ENCODE peak calls at places on chromosome 11, in five cellular contexts. D is aorta, N is heart right ventricle, Z is sigmoid colon, E is GM23248. R is an unnamed sample.

GRCh38 chr11:121391914-121392313 is 60.2 kb upstream of the SORL1 start:
- DNase-seq in D (no peak), Z (no peak), N (no peak), E (no peak), R (no peak)

GRCh38 chr11:1226226-1226961 is 3.5 kb downstream of the MUC5B start:
- DNase-seq in Z (peak; percentile 64), N (no peak), E (no peak), D (peak; percentile 72), R (no peak)

GRCh38 chr11:38476808-38477565 is 1879.0 kb upstream of the RAG2 start:
- DNase-seq in E (no peak), D (no peak), Z (no peak), N (no peak), R (peak; percentile 37)

GRCh38 chr11:8168485-8169257 is at the start of gene RIC3:
- DNase-seq in Z (peak; percentile 69), N (peak; percentile 16), D (peak; percentile 81), E (no peak), R (no peak)

GRCh38 chr11:44828296-44828695 is 101.5 kb downstream of the TSPAN18 start:
- DNase-seq in E (no peak), D (no peak), Z (no peak), N (no peak), R (no peak)

GRCh38 chr11:5994791-5995190 is 8.0 kb upstream of the OR52L1 start:
- DNase-seq in D (peak; percentile 69), E (no peak), N (no peak), Z (no peak), R (no peak)

GRCh38 chr11:58927393-58928081 is 11.8 kb upstream of the GLYATL1 start:
- DNase-seq in N (no peak), D (no peak), E (peak; percentile 19), Z (no peak), R (peak; percentile 31)

GRCh38 chr11:19977941-19978340 is 182.3 kb downstream of the DBX1 start:
- DNase-seq in Z (peak; percentile 10), D (no peak), E (no peak), N (no peak), R (no peak)

GRCh38 chr11:975824-976223 is 50.2 kb downstream of the AP2A2 start:
- DNase-seq in D (no peak), N (no peak), Z (no peak), E (peak; percentile 63), R (peak; percentile 28)

GRCh38 chr11:44398266-44399045 is 88.5 kb upstream of the ALX4 start:
- DNase-seq in N (no peak), D (no peak), E (no peak), Z (no peak), R (no peak)

GRCh38 chr11:75503531-75504099 is 22.1 kb downstream of the GDPD5 start:
- DNase-seq in D (no peak), Z (no peak), E (no peak), N (no peak), R (no peak)

GRCh38 chr11:355581-356458 is 13.5 kb upstream of the B4GALNT4 start:
- DNase-seq in N (peak; percentile 97), E (peak; percentile 96), Z (peak; percentile 99), D (peak; percentile 99), R (peak; percentile 98)

GRCh38 chr11:23569134-23569533 is 708.9 kb upstream of the CCDC179 start:
- DNase-seq in N (no peak), D (no peak), Z (no peak), E (no peak), R (peak; percentile 26)

GRCh38 chr11:119875841-119876600 is 147.0 kb upstream of the NECTIN1 start:
- DNase-seq in Z (no peak), N (no peak), D (no peak), E (peak; percentile 10), R (no peak)

GRCh38 chr11:34570584-34570983 is 50.3 kb upstream of the EHF start:
- DNase-seq in D (no peak), E (no peak), N (no peak), Z (no peak), R (no peak)

GRCh38 chr11:43581370-43582023 is 99.0 kb upstream of the HSD17B12 start:
- DNase-seq in Z (no peak), E (no peak), D (no peak), N (no peak), R (no peak)

GRCh38 chr11:94897330-94897768 is 76.0 kb downstream of the CWC15 start:
- DNase-seq in D (no peak), N (peak; percentile 59), E (peak; percentile 56), Z (peak; percentile 76), R (peak; percentile 38)

GRCh38 chr11:24132471-24132870 is 364.4 kb upstream of the LUZP2 start:
- DNase-seq in E (no peak), D (no peak), N (no peak), Z (no peak), R (no peak)

GRCh38 chr11:73325036-73325981 is 17.2 kb downstream of the ARHGEF17 start:
- DNase-seq in D (peak; percentile 93), E (peak; percentile 45), Z (peak; percentile 83), N (no peak), R (peak; percentile 78)

GRCh38 chr11:70016666-70017347 is 61.3 kb upstream of the ANO1 start:
- DNase-seq in E (peak; percentile 76), N (no peak), D (no peak), Z (no peak), R (no peak)

DNA sequence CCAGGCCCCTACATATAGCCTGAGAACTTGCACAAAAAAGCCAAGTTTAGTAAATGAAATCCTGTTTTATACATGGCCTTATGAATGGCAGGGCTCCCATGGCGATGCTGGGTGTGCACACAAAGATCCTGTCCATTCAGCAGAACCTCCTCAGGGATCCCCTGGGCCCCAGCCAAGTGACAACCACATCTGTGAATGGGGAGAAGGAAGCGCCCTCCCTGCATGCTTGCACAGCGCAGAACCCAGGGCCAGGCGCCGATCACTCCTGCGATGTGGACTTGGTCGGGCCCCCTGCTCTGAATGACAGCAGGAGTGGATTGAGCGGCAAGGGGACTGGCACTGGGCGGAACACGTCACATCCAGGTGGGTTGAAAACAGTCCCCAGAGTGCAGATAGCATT is 4.5 kb upstream of the CDC42EP2 start:
- DNase-seq in D (no peak), E (no peak), N (peak; percentile 48), Z (no peak), R (peak; percentile 32)
- H3K4me1 ChIP-seq in D (peaks cover 2% of the 10 kb centered on the region), E (peaks cover 13% of the 10 kb centered on the region), N (peaks cover 7% of the 10 kb centered on the region), Z (no peaks in the 10 kb centered on the region), R (peaks cover 40% of the 10 kb centered on the region)

GRCh38 chr11:103967985-103968384 is 68.5 kb upstream of the DDI1 start:
- DNase-seq in Z (no peak), N (no peak), D (no peak), E (no peak), R (no peak)
- H3K4me1 ChIP-seq in Z (no peaks in the 10 kb centered on the region), N (no peaks in the 10 kb centered on the region), D (no peaks in the 10 kb centered on the region), E (no peaks in the 10 kb centered on the region), R (no peaks in the 10 kb centered on the region)

DNA sequence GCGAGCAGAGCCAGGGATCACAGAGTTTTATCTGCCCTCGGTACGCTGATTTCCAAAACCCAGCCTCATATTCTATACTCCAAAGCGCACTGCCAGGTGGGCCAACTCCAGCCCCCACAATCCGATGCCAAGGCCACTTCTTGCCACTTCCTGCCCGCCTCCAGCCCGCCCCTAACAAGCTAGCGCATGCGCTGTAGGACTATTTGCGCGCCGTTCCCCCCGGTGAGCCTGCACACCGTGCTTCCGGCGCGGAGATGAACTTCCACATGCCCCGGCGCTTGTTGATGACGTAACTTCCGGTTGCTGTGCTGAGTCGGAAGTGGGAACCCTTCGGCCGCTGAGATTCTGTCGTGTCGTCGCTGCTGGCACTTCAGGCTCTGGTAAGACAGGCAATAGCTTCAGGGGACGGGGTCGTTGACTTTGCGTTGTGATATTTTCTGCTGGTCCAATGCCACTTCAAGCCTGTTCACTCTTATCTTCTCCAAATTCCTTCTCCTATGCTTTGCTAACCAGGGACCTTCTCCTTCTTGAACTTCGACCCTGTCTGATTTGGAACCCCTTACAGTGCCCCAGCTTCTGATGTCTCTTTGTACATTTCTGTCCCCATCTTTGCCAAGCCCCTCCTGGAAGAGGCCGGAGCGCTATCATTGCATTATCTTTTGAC is at the start of gene UBE4A:
- DNase-seq in N (peak; percentile 96), D (peak; percentile 99), E (peak; percentile 92), Z (peak; percentile 97), R (peak; percentile 91)
- H3K4me1 ChIP-seq in N (peaks cover 7% of the 10 kb centered on the region), D (peaks cover 1% of the 10 kb centered on the region), E (peaks cover 15% of the 10 kb centered on the region), Z (no peaks in the 10 kb centered on the region), R (no peaks in the 10 kb centered on the region)

GRCh38 chr11:9697766-9698165 is 33.9 kb downstream of the SWAP70 start:
- DNase-seq in D (no peak), N (no peak), E (no peak), Z (no peak), R (no peak)

GRCh38 chr11:9689721-9690120 is 25.8 kb downstream of the SWAP70 start:
- DNase-seq in D (no peak), N (no peak), E (peak; percentile 66), Z (no peak), R (peak; percentile 47)

GRCh38 chr11:9692696-9693095 is 28.8 kb downstream of the SWAP70 start:
- DNase-seq in D (no peak), Z (no peak), E (no peak), N (no peak), R (no peak)

GRCh38 chr11:9691865-9692264 is 28.0 kb downstream of the SWAP70 start:
- DNase-seq in E (peak; percentile 76), N (no peak), D (no peak), Z (no peak), R (peak; percentile 60)

GRCh38 chr11:9693801-9694553 is 30.1 kb downstream of the SWAP70 start:
- DNase-seq in Z (no peak), N (no peak), D (no peak), E (no peak), R (no peak)
- H3K4me1 ChIP-seq in Z (no peaks in the 10 kb centered on the region), N (no peaks in the 10 kb centered on the region), D (peaks cover 2% of the 10 kb centered on the region), E (peaks cover 37% of the 10 kb centered on the region), R (peaks cover 9% of the 10 kb centered on the region)

R was measured in fibroblast of lung.